ENCODE peak calls at places on chromosome 7, in six cellular contexts. O is A549, V is astrocyte of the spinal cord, G is epithelial cell of esophagus, S is pancreas, M is tibial nerve. D is an unnamed sample.

GRCh38 chr7:67453580-67453979 is 456.9 kb downstream of the TYW1 start:
- DNase-seq in G (no peak), O (no peak), M (no peak), S (no peak), V (no peak), D (no peak)

GRCh38 chr7:99837649-99838361 is 10.0 kb downstream of the CYP3A43 start:
- DNase-seq in G (peak), V (no peak), O (peak), M (no peak), S (no peak), D (no peak)

GRCh38 chr7:131232768-131233167 is 94.9 kb upstream of the MKLN1 start:
- DNase-seq in V (no peak), G (no peak), S (no peak), M (no peak), O (no peak), D (no peak)

GRCh38 chr7:110891197-110891596 is 199.7 kb upstream of the LRRN3 start:
- DNase-seq in S (no peak), V (no peak), G (no peak), M (no peak), O (no peak), D (no peak)

GRCh38 chr7:134632052-134632451 is 14.6 kb upstream of the BPGM start:
- DNase-seq in M (no peak), V (no peak), G (no peak), S (no peak), O (no peak), D (no peak)

GRCh38 chr7:142882338-142882678 is 3.2 kb downstream of the TRPV6 start:
- DNase-seq in V (no peak), O (no peak), M (no peak), S (no peak), G (no peak), D (no peak)

GRCh38 chr7:55573234-55573504 is 867 bp upstream of the VOPP1 start:
- DNase-seq in S (no peak), O (no peak), G (peak), M (no peak), V (no peak), D (no peak)

GRCh38 chr7:106166651-106167342 is 54.7 kb upstream of the SYPL1 start:
- DNase-seq in G (peak), S (no peak), O (peak), M (no peak), V (peak), D (no peak)

GRCh38 chr7:104652434-104652833 is 324.0 kb downstream of the LHFPL3 start:
- DNase-seq in V (no peak), O (no peak), S (no peak), M (no peak), G (no peak), D (no peak)
- TF ChIP-seq CTCF in V (no peak), O (no peak), S (no peak), M (no peak), G (no peak), D (no peak)

DNA sequence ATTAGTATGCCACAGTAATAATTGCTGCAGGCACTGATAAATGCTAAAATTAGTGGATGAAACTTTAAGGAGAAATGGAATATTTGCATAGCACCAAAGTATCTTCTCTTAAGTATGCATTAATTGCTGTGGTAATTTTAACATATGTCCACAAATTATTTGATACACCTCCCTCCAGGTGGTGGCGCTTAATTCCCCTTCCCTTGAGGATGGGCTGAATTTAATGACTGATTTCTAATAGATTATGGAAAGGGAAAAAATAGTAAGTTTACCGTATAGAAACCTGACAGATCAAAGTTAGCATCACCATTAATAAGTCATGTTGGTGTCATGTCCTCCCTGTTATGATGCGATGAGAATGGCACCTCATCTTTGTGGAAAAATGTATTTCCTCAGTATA is 519.2 kb downstream of the TFEC start:
- DNase-seq in O (no peak), S (no peak), M (no peak), G (peak), V (no peak), D (no peak)
- TF ChIP-seq CTCF in O (no peak), S (no peak), M (no peak), G (peak), V (no peak), D (no peak)

GRCh38 chr7:39416866-39417265 is 149.3 kb upstream of the YAE1 start:
- DNase-seq in V (no peak), O (no peak), M (no peak), G (no peak), S (no peak), D (no peak)

GRCh38 chr7:39410582-39410981 is 155.6 kb upstream of the YAE1 start:
- DNase-seq in M (no peak), G (peak), O (no peak), S (no peak), V (no peak), D (no peak)

GRCh38 chr7:39415091-39415820 is 150.9 kb upstream of the YAE1 start:
- DNase-seq in S (no peak), O (no peak), V (no peak), G (no peak), M (no peak), D (no peak)

GRCh38 chr7:39414669-39415035 is 151.6 kb upstream of the YAE1 start:
- DNase-seq in O (no peak), M (no peak), S (no peak), V (no peak), G (no peak), D (no peak)

DNA sequence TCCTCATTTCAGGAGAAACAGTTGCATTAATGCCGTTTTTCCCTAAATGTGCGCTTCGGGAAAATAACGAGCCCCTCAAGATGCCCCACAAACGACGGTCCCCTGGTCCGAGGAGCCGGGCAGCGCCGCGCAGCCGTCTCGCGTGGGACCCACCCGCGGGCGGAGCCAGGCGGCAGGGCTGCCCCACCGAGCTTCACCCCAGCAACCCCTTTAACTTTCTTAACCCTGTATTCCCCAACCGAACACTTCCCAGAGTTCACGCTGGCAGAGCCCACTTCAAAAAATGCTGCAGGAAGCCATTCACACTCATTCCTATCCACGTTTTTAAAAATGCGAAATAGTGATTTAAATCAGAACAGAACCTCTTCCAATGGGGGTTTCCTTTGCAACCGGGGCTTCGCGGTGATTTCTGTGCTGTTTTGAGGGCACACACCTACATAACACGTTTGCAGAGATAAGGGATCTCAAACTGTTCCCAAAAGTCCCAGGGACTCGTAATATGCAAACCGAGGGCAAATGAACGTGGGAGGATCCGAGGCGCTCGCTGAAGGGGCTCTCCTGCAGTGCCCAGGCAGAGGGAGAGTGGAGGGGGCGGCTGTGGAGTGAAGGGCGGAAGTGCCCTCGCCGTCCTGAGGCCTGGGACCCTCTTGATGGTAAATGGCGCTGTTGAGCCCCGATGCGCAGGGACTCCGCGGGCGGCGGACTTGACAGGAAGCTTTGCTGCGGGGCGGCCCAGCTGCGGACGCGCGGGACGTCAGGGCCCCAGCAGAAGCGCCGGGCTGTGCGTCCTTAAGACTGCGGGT is 152.1 kb upstream of the YAE1 start:
- DNase-seq in S (peak), M (no peak), G (peak), O (peak), V (peak), D (peak)
- TF ChIP-seq CTCF in S (no peak), M (no peak), G (no peak), O (no peak), V (no peak), D (no peak)

DNA sequence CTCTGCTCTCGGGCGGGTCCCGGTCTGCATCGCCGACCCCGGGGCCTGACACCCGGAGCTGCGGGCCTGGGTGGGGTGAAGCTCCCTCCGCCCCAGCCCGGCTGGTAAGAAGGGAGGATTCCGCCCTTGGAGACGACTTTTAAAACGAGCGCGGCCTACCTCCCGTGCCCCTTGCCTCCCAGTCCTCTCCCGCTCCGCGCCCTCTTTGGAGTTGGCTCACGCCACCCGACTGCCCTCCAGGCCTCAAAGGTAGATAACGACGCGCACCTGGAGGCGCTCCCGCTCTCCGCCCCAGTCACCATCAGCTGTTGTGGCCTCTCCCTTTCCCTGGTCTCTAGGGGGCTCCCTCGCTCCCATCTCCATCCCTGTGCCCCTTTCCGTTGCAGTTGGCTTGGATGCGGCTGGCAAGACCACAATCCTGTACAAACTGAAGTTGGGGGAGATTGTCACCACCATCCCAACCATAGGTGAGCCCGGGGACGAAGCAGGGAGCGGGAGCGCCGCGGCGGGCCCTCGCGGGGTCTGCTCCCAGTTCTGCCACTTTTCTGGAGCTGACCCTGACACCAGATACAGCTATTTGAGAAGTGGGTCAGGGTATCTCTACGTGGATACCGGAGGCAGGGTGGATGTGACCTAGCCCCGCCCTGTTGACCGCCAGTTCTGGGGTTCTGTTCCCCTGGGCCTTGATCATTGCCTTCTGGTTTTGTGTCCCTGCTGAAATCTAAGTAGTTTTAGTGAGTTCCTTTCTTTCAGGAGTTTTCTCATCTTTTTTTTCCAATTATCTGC is 679 bp downstream of the ARF5 start:
- DNase-seq in M (no peak), V (peak), O (peak), S (peak), G (peak), D (no peak)
- TF ChIP-seq CTCF in M (peak), V (peak), O (peak), S (no peak), G (peak), D (no peak)

DNA sequence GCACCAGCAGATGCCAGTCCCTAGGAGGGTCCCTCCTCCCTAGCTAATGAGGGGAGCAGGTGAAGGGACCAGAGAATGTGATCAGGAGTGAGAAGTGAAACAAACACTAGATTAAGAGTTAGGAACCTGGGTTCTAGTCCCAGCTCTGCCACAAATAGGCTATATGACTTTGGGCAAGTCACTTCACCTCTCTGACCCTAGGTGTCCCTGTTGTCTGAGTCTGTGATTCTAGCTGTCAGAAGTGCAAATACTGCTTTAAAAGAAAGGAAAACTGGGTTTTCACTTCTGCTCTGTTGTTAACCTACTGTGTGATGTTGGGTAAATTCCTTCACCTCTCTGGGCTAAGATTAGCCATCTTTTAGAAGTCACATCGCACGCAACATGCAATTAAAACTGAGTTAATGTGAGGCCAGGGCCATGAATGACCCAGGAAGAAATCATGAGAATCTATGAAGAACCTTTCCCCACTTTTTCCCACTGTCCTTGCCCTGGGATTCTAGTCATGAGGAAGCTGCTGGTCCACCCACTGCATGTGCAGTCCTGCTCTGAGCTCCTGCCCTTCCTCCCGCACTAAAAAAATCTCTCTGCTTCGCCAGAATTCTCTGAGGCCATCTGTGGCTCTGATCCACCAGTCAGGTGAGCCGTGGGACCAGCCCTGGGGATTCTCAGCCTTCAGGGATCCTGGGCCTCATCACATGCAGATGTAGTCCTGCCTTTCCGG is 181.8 kb downstream of the PLXNA4 start:
- DNase-seq in G (no peak), M (no peak), O (peak), V (no peak), S (no peak), D (no peak)
- TF ChIP-seq CTCF in G (no peak), M (no peak), O (peak), V (no peak), S (no peak), D (no peak)

GRCh38 chr7:117458977-117459583 is 20.7 kb upstream of the CFTR start:
- DNase-seq in S (no peak), M (no peak), O (peak), V (peak), G (peak), D (no peak)
- TF ChIP-seq CTCF in S (peak), M (peak), O (peak), V (peak), G (peak), D (peak)

DNA sequence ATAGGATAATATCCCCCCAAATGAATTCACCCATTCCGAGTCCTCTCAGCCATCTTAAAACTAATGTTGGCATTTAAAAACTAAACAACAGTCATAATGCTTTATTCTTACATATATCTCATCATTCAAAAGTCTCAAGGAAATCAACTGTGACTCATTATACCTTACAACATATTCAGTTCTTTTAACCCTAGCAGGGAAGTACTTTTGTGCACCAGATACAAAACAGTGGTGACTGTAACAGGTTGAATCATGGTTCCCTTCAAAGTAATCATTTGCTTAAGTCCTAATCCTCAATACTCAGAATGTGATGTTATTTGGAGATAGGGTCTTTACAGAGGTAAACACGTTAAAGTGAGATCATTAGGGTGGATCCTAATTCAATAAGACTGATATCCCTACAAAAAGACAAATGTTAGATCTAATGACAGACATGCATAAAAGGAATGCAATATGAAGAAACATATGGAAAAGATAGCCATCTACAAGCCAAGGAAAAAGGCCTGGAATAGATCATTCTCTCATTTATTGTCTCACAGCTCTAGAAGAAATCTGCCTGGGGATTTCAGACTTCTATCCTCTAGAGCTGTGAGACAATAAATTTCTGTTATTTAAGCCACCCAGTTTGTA is 42.3 kb downstream of the RELN start:
- DNase-seq in M (no peak), G (peak), O (no peak), S (no peak), V (no peak), D (no peak)
- TF ChIP-seq CTCF in M (no peak), G (no peak), O (no peak), S (no peak), V (no peak), D (no peak)

DNA sequence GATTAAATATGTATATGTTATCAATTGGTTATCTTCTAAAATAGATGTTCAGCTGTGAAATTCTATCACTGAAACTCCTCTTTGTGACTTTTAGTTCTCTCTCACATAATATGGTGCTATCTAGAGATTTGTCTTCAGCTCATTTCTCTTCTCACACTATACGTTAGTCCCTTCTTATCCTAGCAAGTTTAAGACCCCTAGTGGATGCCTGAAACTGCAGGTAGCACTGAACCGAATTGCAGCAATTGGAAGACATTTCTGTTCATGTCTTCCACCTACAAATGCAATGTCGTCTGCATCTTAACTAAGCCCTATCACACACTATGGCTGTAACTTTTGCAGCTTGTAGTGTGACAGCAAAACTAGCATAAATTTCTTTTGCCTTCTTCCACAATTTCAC is 442.7 kb upstream of the POM121L12 start:
- DNase-seq in O (no peak), M (no peak), G (no peak), V (no peak), S (no peak), D (no peak)
- TF ChIP-seq CTCF in O (no peak), M (no peak), G (no peak), V (no peak), S (no peak), D (no peak)

D was measured in mesothelial cell of epicardium.